ENCODE peak calls at places on chromosomes 1 and 21, in nine cellular contexts. One of them, this sample, is unnamed.
A peak's percentile ranks its signal among the peaks of the same experiment; 100 is the strongest.

GRCh38 chr1:247110627-247111258 is 6.6 kb upstream of the ZNF669 start:
- DNase-seq in cortex of kidney: no peak
- DNase-seq in PC-3: peak; percentile 56
- DNase-seq in RWPE1: no peak
- DNase-seq in activated gamma-delta T cell treated with Interleukin-2 at 50 U/mL for 16 hours: no peak
- DNase-seq in cardiac septum: no peak
- DNase-seq in thoracic aorta: no peak
- DNase-seq in EL: peak; percentile 30
- DNase-seq in A172: no peak
- DNase-seq in this sample: no peak

GRCh38 chr1:29355375-29355774 is 119.1 kb downstream of the PTPRU start:
- DNase-seq in cortex of kidney: no peak
- DNase-seq in PC-3: no peak
- DNase-seq in RWPE1: no peak
- DNase-seq in activated gamma-delta T cell treated with Interleukin-2 at 50 U/mL for 16 hours: no peak
- DNase-seq in cardiac septum: no peak
- DNase-seq in thoracic aorta: no peak
- DNase-seq in EL: no peak
- DNase-seq in A172: peak; percentile 1
- DNase-seq in this sample: no peak

GRCh38 chr21:44455524-44456206 is 355 bp downstream of the LRRC3 start:
- DNase-seq in cortex of kidney: no peak
- DNase-seq in PC-3: peak; percentile 49
- DNase-seq in RWPE1: peak; percentile 45
- DNase-seq in activated gamma-delta T cell treated with Interleukin-2 at 50 U/mL for 16 hours: no peak
- DNase-seq in cardiac septum: peak; percentile 81
- DNase-seq in thoracic aorta: no peak
- DNase-seq in EL: peak; percentile 16
- DNase-seq in A172: no peak
- DNase-seq in this sample: no peak

GRCh38 chr1:166307261-166308188 is 140.7 kb upstream of the FAM78B start:
- DNase-seq in cortex of kidney: no peak
- DNase-seq in PC-3: no peak
- DNase-seq in RWPE1: no peak
- DNase-seq in activated gamma-delta T cell treated with Interleukin-2 at 50 U/mL for 16 hours: no peak
- DNase-seq in cardiac septum: no peak
- DNase-seq in thoracic aorta: no peak
- DNase-seq in EL: no peak
- DNase-seq in A172: no peak
- DNase-seq in this sample: no peak

GRCh38 chr1:3355089-3355488 is 99.4 kb upstream of the ARHGEF16 start:
- DNase-seq in cortex of kidney: no peak
- DNase-seq in PC-3: no peak
- DNase-seq in RWPE1: no peak
- DNase-seq in activated gamma-delta T cell treated with Interleukin-2 at 50 U/mL for 16 hours: no peak
- DNase-seq in cardiac septum: no peak
- DNase-seq in thoracic aorta: no peak
- DNase-seq in EL: no peak
- DNase-seq in A172: no peak
- DNase-seq in this sample: no peak

GRCh38 chr1:1230656-1231399 is 973 bp downstream of the SDF4 start:
- DNase-seq in cortex of kidney: no peak
- DNase-seq in PC-3: peak; percentile 81
- DNase-seq in RWPE1: no peak
- DNase-seq in activated gamma-delta T cell treated with Interleukin-2 at 50 U/mL for 16 hours: no peak
- DNase-seq in cardiac septum: no peak
- DNase-seq in thoracic aorta: no peak
- DNase-seq in EL: peak; percentile 72
- DNase-seq in A172: peak; percentile 56
- DNase-seq in this sample: peak; percentile 30

GRCh38 chr1:17538428-17539130 is 919 bp upstream of the ARHGEF10L start:
- DNase-seq in cortex of kidney: no peak
- DNase-seq in PC-3: no peak
- DNase-seq in RWPE1: no peak
- DNase-seq in activated gamma-delta T cell treated with Interleukin-2 at 50 U/mL for 16 hours: no peak
- DNase-seq in cardiac septum: no peak
- DNase-seq in thoracic aorta: peak; percentile 49
- DNase-seq in EL: peak; percentile 31
- DNase-seq in A172: no peak
- DNase-seq in this sample: no peak

GRCh38 chr1:18581420-18581880 is 49.2 kb upstream of the PAX7 start:
- DNase-seq in cortex of kidney: no peak
- DNase-seq in PC-3: peak; percentile 41
- DNase-seq in RWPE1: peak; percentile 45
- DNase-seq in activated gamma-delta T cell treated with Interleukin-2 at 50 U/mL for 16 hours: peak; percentile 8
- DNase-seq in cardiac septum: no peak
- DNase-seq in thoracic aorta: no peak
- DNase-seq in EL: peak; percentile 12
- DNase-seq in A172: peak; percentile 6
- DNase-seq in this sample: no peak

GRCh38 chr1:3133671-3134070 is 64.7 kb downstream of the PRDM16 start:
- DNase-seq in cortex of kidney: no peak
- DNase-seq in PC-3: peak; percentile 31
- DNase-seq in RWPE1: no peak
- DNase-seq in activated gamma-delta T cell treated with Interleukin-2 at 50 U/mL for 16 hours: no peak
- DNase-seq in cardiac septum: no peak
- DNase-seq in thoracic aorta: no peak
- DNase-seq in EL: no peak
- DNase-seq in A172: no peak
- DNase-seq in this sample: no peak

GRCh38 chr21:33127154-33127893 is 57.4 kb downstream of the OLIG1 start:
- DNase-seq in cortex of kidney: no peak
- DNase-seq in PC-3: peak; percentile 82
- DNase-seq in RWPE1: peak; percentile 54
- DNase-seq in activated gamma-delta T cell treated with Interleukin-2 at 50 U/mL for 16 hours: peak; percentile 55
- DNase-seq in cardiac septum: peak; percentile 86
- DNase-seq in thoracic aorta: no peak
- DNase-seq in EL: peak; percentile 73
- DNase-seq in A172: peak; percentile 84
- DNase-seq in this sample: peak; percentile 19

GRCh38 chr1:24294228-24294672 is 24.9 kb upstream of the GRHL3 start:
- DNase-seq in cortex of kidney: no peak
- DNase-seq in PC-3: peak; percentile 98
- DNase-seq in RWPE1: peak; percentile 84
- DNase-seq in activated gamma-delta T cell treated with Interleukin-2 at 50 U/mL for 16 hours: no peak
- DNase-seq in cardiac septum: no peak
- DNase-seq in thoracic aorta: no peak
- DNase-seq in EL: peak; percentile 98
- DNase-seq in A172: peak; percentile 74
- DNase-seq in this sample: no peak

GRCh38 chr1:27430903-27431653 is 38.7 kb downstream of the GPR3 start:
- DNase-seq in cortex of kidney: no peak
- DNase-seq in PC-3: peak; percentile 14
- DNase-seq in RWPE1: no peak
- DNase-seq in activated gamma-delta T cell treated with Interleukin-2 at 50 U/mL for 16 hours: no peak
- DNase-seq in cardiac septum: no peak
- DNase-seq in thoracic aorta: no peak
- DNase-seq in EL: no peak
- DNase-seq in A172: no peak
- DNase-seq in this sample: peak; percentile 66

GRCh38 chr1:166870584-166870983 is 5.5 kb downstream of the TADA1 start:
- DNase-seq in cortex of kidney: no peak
- DNase-seq in PC-3: no peak
- DNase-seq in RWPE1: no peak
- DNase-seq in activated gamma-delta T cell treated with Interleukin-2 at 50 U/mL for 16 hours: no peak
- DNase-seq in cardiac septum: no peak
- DNase-seq in thoracic aorta: no peak
- DNase-seq in EL: no peak
- DNase-seq in A172: no peak
- DNase-seq in this sample: no peak

GRCh38 chr1:94416901-94417701 is 1.1 kb upstream of the ABCD3 start:
- DNase-seq in cortex of kidney: no peak
- DNase-seq in PC-3: peak; percentile 57
- DNase-seq in RWPE1: no peak
- DNase-seq in activated gamma-delta T cell treated with Interleukin-2 at 50 U/mL for 16 hours: no peak
- DNase-seq in cardiac septum: no peak
- DNase-seq in thoracic aorta: no peak
- DNase-seq in EL: peak; percentile 74
- DNase-seq in A172: peak; percentile 46
- DNase-seq in this sample: peak; percentile 44

GRCh38 chr1:152347116-152347728 is 12.6 kb downstream of the FLG2 start:
- DNase-seq in cortex of kidney: no peak
- DNase-seq in PC-3: peak; percentile 91
- DNase-seq in RWPE1: peak; percentile 26
- DNase-seq in activated gamma-delta T cell treated with Interleukin-2 at 50 U/mL for 16 hours: peak; percentile 41
- DNase-seq in cardiac septum: no peak
- DNase-seq in thoracic aorta: no peak
- DNase-seq in EL: peak; percentile 63
- DNase-seq in A172: peak; percentile 62
- DNase-seq in this sample: peak; percentile 3

GRCh38 chr1:54053745-54054437 is 483 bp downstream of the TCEANC2 start:
- DNase-seq in cortex of kidney: no peak
- DNase-seq in PC-3: peak; percentile 18
- DNase-seq in RWPE1: peak; percentile 6
- DNase-seq in activated gamma-delta T cell treated with Interleukin-2 at 50 U/mL for 16 hours: no peak
- DNase-seq in cardiac septum: no peak
- DNase-seq in thoracic aorta: no peak
- DNase-seq in EL: peak; percentile 21
- DNase-seq in A172: peak; percentile 12
- DNase-seq in this sample: no peak

GRCh38 chr1:21914468-21914867 is 22.6 kb downstream of the HSPG2 start:
- DNase-seq in cortex of kidney: no peak
- DNase-seq in PC-3: no peak
- DNase-seq in RWPE1: no peak
- DNase-seq in activated gamma-delta T cell treated with Interleukin-2 at 50 U/mL for 16 hours: no peak
- DNase-seq in cardiac septum: no peak
- DNase-seq in thoracic aorta: no peak
- DNase-seq in EL: no peak
- DNase-seq in A172: no peak
- DNase-seq in this sample: no peak